ENCODE peak calls at places on chromosomes 5 and 9, in eight cellular contexts. A is adrenal gland, Y is colonic mucosa, O is cardiac muscle cell, C is breast epithelium, M is endothelial cell of umbilical vein, V is lower lobe of right lung, D is PC-9. P is an unnamed sample.

GRCh38 chr5:172593306-172593705 is 47.8 kb upstream of the NEURL1B start:
- DNase-seq in D (no peak), C (no peak), A (no peak), M (no peak), V (no peak), Y (no peak), O (no peak), P (no peak)

GRCh38 chr5:158017433-158017832 is 158.5 kb upstream of the CLINT1 start:
- DNase-seq in A (no peak), V (no peak), C (no peak), O (no peak), Y (no peak), M (no peak), D (no peak), P (no peak)

GRCh38 chr9:83220737-83221136 is 157.8 kb upstream of the RASEF start:
- DNase-seq in Y (no peak), V (no peak), A (peak), O (peak), D (no peak), C (no peak), M (peak), P (peak)

GRCh38 chr9:130526193-130526853 is 53.1 kb upstream of the FUBP3 start:
- DNase-seq in Y (no peak), O (no peak), V (no peak), M (no peak), C (no peak), D (no peak), A (no peak), P (no peak)

GRCh38 chr5:141260458-141261237 is 15.5 kb downstream of the PCDHB15 start:
- DNase-seq in A (no peak), V (no peak), C (no peak), M (peak), D (no peak), O (peak), Y (no peak), P (no peak)

GRCh38 chr9:128078504-128079434 is 10.7 kb downstream of the SLC25A25 start:
- DNase-seq in O (peak), A (peak), V (no peak), C (no peak), M (peak), D (peak), Y (peak), P (peak)

GRCh38 chr9:88980732-88981336 is 10.4 kb upstream of the S1PR3 start:
- DNase-seq in O (no peak), M (no peak), Y (no peak), D (no peak), A (no peak), C (no peak), V (no peak), P (no peak)

GRCh38 chr5:134873494-134873893 is 677 bp upstream of the TXNDC15 start:
- DNase-seq in M (no peak), Y (no peak), V (no peak), O (no peak), A (no peak), C (no peak), D (no peak), P (no peak)

GRCh38 chr5:36301858-36302603 is at the start of gene RANBP3L:
- DNase-seq in V (no peak), Y (no peak), O (peak), D (no peak), C (no peak), A (peak), M (peak), P (no peak)

GRCh38 chr9:134175808-134176598 is 11.6 kb upstream of the RNU6ATAC start:
- DNase-seq in M (no peak), V (peak), Y (no peak), C (no peak), O (peak), A (no peak), D (peak), P (no peak)

GRCh38 chr5:18088020-18088579 is 453.8 kb downstream of the TAF11L14 start:
- DNase-seq in A (no peak), M (no peak), Y (no peak), O (no peak), V (no peak), C (no peak), D (no peak), P (no peak)
- H3K27ac ChIP-seq in A (no peak), M (no peak), Y (no peak), O (no peak), V (no peak), C (no peak), D (no peak), P (no peak)

GRCh38 chr5:138833726-138834480 is 41.2 kb downstream of the LRRTM2 start:
- DNase-seq in Y (no peak), V (no peak), A (no peak), O (no peak), D (no peak), C (no peak), M (no peak), P (no peak)
- TF ChIP-seq CTCF in Y (no peak), V (no peak), A (no peak), O (no peak), D (no peak), C (no peak), M (no peak), P (no peak)

GRCh38 chr9:92970467-92970923 is 23.2 kb downstream of the FGD3 start:
- DNase-seq in D (peak), C (peak), O (no peak), V (no peak), M (no peak), A (no peak), Y (no peak), P (peak)

GRCh38 chr9:92971776-92972175 is 24.5 kb downstream of the FGD3 start:
- DNase-seq in M (no peak), D (no peak), A (no peak), O (no peak), C (peak), V (no peak), Y (no peak), P (no peak)

GRCh38 chr9:92969516-92970466 is 22.5 kb downstream of the FGD3 start:
- DNase-seq in O (no peak), C (peak), D (no peak), M (no peak), V (no peak), A (no peak), Y (no peak), P (no peak)

GRCh38 chr9:92973700-92974099 is 26.4 kb downstream of the FGD3 start:
- DNase-seq in O (no peak), A (no peak), Y (no peak), D (no peak), M (no peak), C (no peak), V (no peak), P (no peak)

GRCh38 chr9:92971121-92971520 is 23.8 kb downstream of the FGD3 start:
- DNase-seq in V (no peak), D (no peak), C (peak), M (no peak), A (no peak), O (no peak), Y (no peak), P (no peak)
- H3K27ac ChIP-seq in V (peak), D (peak), C (no peak), M (no peak), A (no peak), O (no peak), Y (no peak), P (no peak)

GRCh38 chr5:108727639-108728565 is 19.8 kb upstream of the FER start:
- DNase-seq in D (peak), V (peak), M (peak), Y (peak), A (peak), O (peak), C (peak), P (peak)
- TF ChIP-seq CTCF in D (no peak), V (no peak), M (no peak), Y (no peak), A (no peak), O (no peak), C (no peak), P (no peak)

GRCh38 chr9:37371565-37372464 is 50.7 kb upstream of the GRHPR start:
- DNase-seq in A (no peak), C (no peak), D (no peak), M (no peak), Y (no peak), V (no peak), O (no peak), P (no peak)

GRCh38 chr9:37372839-37373238 is 49.7 kb upstream of the GRHPR start:
- DNase-seq in C (no peak), D (no peak), V (no peak), O (no peak), Y (no peak), M (no peak), A (no peak), P (no peak)

GRCh38 chr9:37369671-37370070 is 52.8 kb upstream of the GRHPR start:
- DNase-seq in M (no peak), Y (no peak), C (no peak), D (no peak), A (no peak), V (no peak), O (no peak), P (no peak)

GRCh38 chr9:37370968-37371563 is 51.4 kb upstream of the GRHPR start:
- DNase-seq in O (no peak), V (no peak), C (no peak), A (no peak), Y (no peak), D (no peak), M (no peak), P (no peak)

GRCh38 chr9:37370282-37370681 is 52.2 kb upstream of the GRHPR start:
- DNase-seq in Y (no peak), V (no peak), D (no peak), M (no peak), C (no peak), A (no peak), O (no peak), P (no peak)
- H3K27ac ChIP-seq in Y (no peak), V (no peak), D (no peak), M (no peak), C (no peak), A (no peak), O (no peak), P (no peak)

P was measured in RWPE1.